ENCODE peak calls at places on chromosome 21, in nine cellular contexts. One of them, this sample, is unnamed.

GRCh38 chr21:32094792-32095191 is 184.1 kb downstream of the MIS18A start:
- DNase-seq in sigmoid colon: no peak
- DNase-seq in prostate gland: no peak
- DNase-seq in HCT116: peak; percentile 29
- DNase-seq in K562: no peak
- DNase-seq in GM12891: no peak
- DNase-seq in GM12878: no peak
- DNase-seq in stomach: no peak
- DNase-seq in endothelial cell of umbilical vein: peak; percentile 20
- DNase-seq in this sample: no peak

GRCh38 chr21:46115441-46116188 is 17.7 kb downstream of the COL6A2 start:
- DNase-seq in stomach: no peak
- DNase-seq in HCT116: no peak
- DNase-seq in sigmoid colon: peak; percentile 50
- DNase-seq in GM12878: no peak
- DNase-seq in K562: no peak
- DNase-seq in endothelial cell of umbilical vein: no peak
- DNase-seq in GM12891: no peak
- DNase-seq in prostate gland: no peak
- DNase-seq in this sample: no peak

GRCh38 chr21:19420607-19421006 is 1017.0 kb upstream of the TMPRSS15 start:
- DNase-seq in sigmoid colon: no peak
- DNase-seq in stomach: no peak
- DNase-seq in endothelial cell of umbilical vein: no peak
- DNase-seq in HCT116: no peak
- DNase-seq in K562: no peak
- DNase-seq in prostate gland: no peak
- DNase-seq in GM12878: no peak
- DNase-seq in GM12891: no peak
- DNase-seq in this sample: no peak

GRCh38 chr21:45971487-45972352 is 9.8 kb upstream of the COL6A1 start:
- DNase-seq in HCT116: no peak
- DNase-seq in K562: no peak
- DNase-seq in prostate gland: no peak
- DNase-seq in endothelial cell of umbilical vein: no peak
- DNase-seq in GM12891: no peak
- DNase-seq in sigmoid colon: peak; percentile 94
- DNase-seq in stomach: no peak
- DNase-seq in GM12878: no peak
- DNase-seq in this sample: no peak

GRCh38 chr21:45517249-45518065 is 24.8 kb downstream of the SLC19A1 start:
- DNase-seq in sigmoid colon: peak; percentile 55
- DNase-seq in K562: peak; percentile 50
- DNase-seq in HCT116: no peak
- DNase-seq in GM12878: peak; percentile 50
- DNase-seq in GM12891: no peak
- DNase-seq in endothelial cell of umbilical vein: peak; percentile 15
- DNase-seq in prostate gland: no peak
- DNase-seq in stomach: no peak
- DNase-seq in this sample: no peak

GRCh38 chr21:31618696-31619430 is 40.6 kb upstream of the SOD1 start:
- DNase-seq in GM12878: no peak
- DNase-seq in endothelial cell of umbilical vein: no peak
- DNase-seq in K562: no peak
- DNase-seq in HCT116: no peak
- DNase-seq in sigmoid colon: no peak
- DNase-seq in GM12891: no peak
- DNase-seq in prostate gland: no peak
- DNase-seq in stomach: no peak
- DNase-seq in this sample: no peak

GRCh38 chr21:20739421-20739820 is 258.8 kb upstream of the NCAM2 start:
- DNase-seq in sigmoid colon: no peak
- DNase-seq in GM12891: no peak
- DNase-seq in stomach: no peak
- DNase-seq in K562: peak; percentile 23
- DNase-seq in GM12878: no peak
- DNase-seq in endothelial cell of umbilical vein: no peak
- DNase-seq in prostate gland: no peak
- DNase-seq in HCT116: no peak
- DNase-seq in this sample: no peak

GRCh38 chr21:19181604-19182140 is 778.1 kb upstream of the TMPRSS15 start:
- DNase-seq in sigmoid colon: no peak
- DNase-seq in GM12891: no peak
- DNase-seq in GM12878: no peak
- DNase-seq in endothelial cell of umbilical vein: no peak
- DNase-seq in prostate gland: no peak
- DNase-seq in K562: no peak
- DNase-seq in stomach: no peak
- DNase-seq in HCT116: no peak
- DNase-seq in this sample: no peak

GRCh38 chr21:42839271-42840231 is 39.8 kb downstream of the WDR4 start:
- DNase-seq in prostate gland: no peak
- DNase-seq in stomach: peak; percentile 22
- DNase-seq in GM12891: no peak
- DNase-seq in GM12878: no peak
- DNase-seq in sigmoid colon: no peak
- DNase-seq in HCT116: no peak
- DNase-seq in K562: peak; percentile 19
- DNase-seq in endothelial cell of umbilical vein: no peak
- DNase-seq in this sample: no peak

GRCh38 chr21:42843021-42843420 is 36.3 kb downstream of the WDR4 start:
- DNase-seq in HCT116: no peak
- DNase-seq in stomach: no peak
- DNase-seq in endothelial cell of umbilical vein: no peak
- DNase-seq in sigmoid colon: peak; percentile 40
- DNase-seq in GM12891: no peak
- DNase-seq in prostate gland: no peak
- DNase-seq in K562: no peak
- DNase-seq in GM12878: no peak
- DNase-seq in this sample: no peak

GRCh38 chr21:42841156-42841915 is 38.0 kb downstream of the WDR4 start:
- DNase-seq in endothelial cell of umbilical vein: no peak
- DNase-seq in stomach: no peak
- DNase-seq in GM12878: no peak
- DNase-seq in GM12891: no peak
- DNase-seq in K562: peak; percentile 18
- DNase-seq in HCT116: no peak
- DNase-seq in prostate gland: no peak
- DNase-seq in sigmoid colon: peak; percentile 58
- DNase-seq in this sample: no peak

GRCh38 chr21:42837421-42838211 is 41.7 kb downstream of the WDR4 start:
- DNase-seq in GM12891: no peak
- DNase-seq in HCT116: no peak
- DNase-seq in prostate gland: no peak
- DNase-seq in stomach: peak; percentile 21
- DNase-seq in sigmoid colon: no peak
- DNase-seq in endothelial cell of umbilical vein: no peak
- DNase-seq in GM12878: no peak
- DNase-seq in K562: peak; percentile 59
- DNase-seq in this sample: peak; percentile 29

GRCh38 chr21:42840411-42841155 is 38.8 kb downstream of the WDR4 start:
- DNase-seq in HCT116: no peak
- DNase-seq in sigmoid colon: no peak
- DNase-seq in GM12878: no peak
- DNase-seq in prostate gland: no peak
- DNase-seq in endothelial cell of umbilical vein: no peak
- DNase-seq in GM12891: no peak
- DNase-seq in K562: no peak
- DNase-seq in stomach: no peak
- DNase-seq in this sample: no peak
- TF ChIP-seq POLR2AphosphoS5 in HCT116: no peak
- TF ChIP-seq POLR2AphosphoS5 in sigmoid colon: no peak
- TF ChIP-seq POLR2AphosphoS5 in GM12878: no peak
- TF ChIP-seq POLR2AphosphoS5 in prostate gland: no peak
- TF ChIP-seq POLR2AphosphoS5 in endothelial cell of umbilical vein: no peak
- TF ChIP-seq POLR2AphosphoS5 in GM12891: no peak
- TF ChIP-seq POLR2AphosphoS5 in K562: peak; percentile 9
- TF ChIP-seq POLR2AphosphoS5 in stomach: no peak
- TF ChIP-seq POLR2AphosphoS5 in this sample: peak; percentile 36

GRCh38 chr21:39184050-39184980 is 1.1 kb upstream of the PSMG1 start:
- DNase-seq in HCT116: no peak
- DNase-seq in K562: no peak
- DNase-seq in prostate gland: no peak
- DNase-seq in GM12878: no peak
- DNase-seq in endothelial cell of umbilical vein: no peak
- DNase-seq in sigmoid colon: no peak
- DNase-seq in GM12891: no peak
- DNase-seq in stomach: no peak
- DNase-seq in this sample: no peak

GRCh38 chr21:39182484-39183271 is 573 bp downstream of the PSMG1 start:
- DNase-seq in K562: peak; percentile 21
- DNase-seq in HCT116: no peak
- DNase-seq in endothelial cell of umbilical vein: peak; percentile 45
- DNase-seq in GM12891: no peak
- DNase-seq in stomach: no peak
- DNase-seq in GM12878: no peak
- DNase-seq in sigmoid colon: peak; percentile 73
- DNase-seq in prostate gland: peak; percentile 17
- DNase-seq in this sample: no peak

GRCh38 chr21:39182016-39182415 is 1.2 kb downstream of the PSMG1 start:
- DNase-seq in GM12891: no peak
- DNase-seq in GM12878: no peak
- DNase-seq in endothelial cell of umbilical vein: peak; percentile 17
- DNase-seq in K562: no peak
- DNase-seq in HCT116: no peak
- DNase-seq in sigmoid colon: no peak
- DNase-seq in prostate gland: no peak
- DNase-seq in stomach: no peak
- DNase-seq in this sample: no peak

GRCh38 chr21:39185157-39185556 is 1.9 kb upstream of the PSMG1 start:
- DNase-seq in stomach: no peak
- DNase-seq in prostate gland: no peak
- DNase-seq in sigmoid colon: no peak
- DNase-seq in HCT116: no peak
- DNase-seq in endothelial cell of umbilical vein: no peak
- DNase-seq in GM12891: no peak
- DNase-seq in GM12878: no peak
- DNase-seq in K562: no peak
- DNase-seq in this sample: no peak

DNA sequence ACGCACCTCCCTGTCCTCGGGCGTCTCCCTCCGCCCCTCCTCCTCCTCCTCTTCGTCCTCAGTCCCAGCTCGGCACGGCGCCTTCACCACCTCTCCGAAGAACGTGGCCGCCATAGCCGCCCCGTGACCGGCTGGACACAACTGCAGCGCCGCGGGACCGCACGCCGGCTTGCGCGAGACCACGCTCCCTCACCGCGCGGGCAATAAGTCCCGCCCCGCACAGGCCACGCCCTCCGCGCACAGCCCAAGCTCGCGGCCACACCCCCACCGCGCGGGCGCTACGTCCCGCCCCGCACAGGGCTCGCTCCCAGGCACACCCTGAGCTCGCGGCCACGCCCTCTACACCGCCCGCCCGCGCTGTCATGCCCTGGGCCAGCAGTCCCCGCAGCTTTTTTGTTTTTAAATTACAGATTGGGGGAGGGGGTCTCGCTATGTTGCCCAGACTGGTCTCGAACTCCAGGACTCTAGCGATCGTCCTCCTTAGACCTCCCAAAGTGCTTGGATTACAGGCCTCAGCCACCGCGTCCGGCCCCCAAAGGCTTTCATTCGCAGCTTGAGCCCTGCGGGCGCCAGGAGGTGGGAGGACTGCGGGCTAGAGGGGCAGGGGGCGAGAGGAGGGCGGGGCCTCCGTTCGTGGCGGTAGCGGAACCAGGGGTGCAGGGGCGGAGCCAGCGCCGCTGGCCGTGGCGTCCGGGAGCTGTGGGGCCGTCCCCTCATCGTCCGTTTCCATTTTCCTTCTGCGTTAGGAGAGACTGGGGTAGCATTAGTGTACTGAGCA is at the start of gene PSMG1:
- DNase-seq in GM12891: peak; percentile 65
- DNase-seq in prostate gland: peak; percentile 89
- DNase-seq in sigmoid colon: peak; percentile 96
- DNase-seq in GM12878: peak; percentile 77
- DNase-seq in HCT116: peak; percentile 88
- DNase-seq in endothelial cell of umbilical vein: peak; percentile 96
- DNase-seq in stomach: peak; percentile 97
- DNase-seq in K562: peak; percentile 97
- DNase-seq in this sample: peak; percentile 56
- TF ChIP-seq POLR2A in GM12891: peak; percentile 82
- TF ChIP-seq POLR2A in prostate gland: peak; percentile 81
- TF ChIP-seq POLR2A in sigmoid colon: peak; percentile 61
- TF ChIP-seq POLR2A in GM12878: peak; percentile 94
- TF ChIP-seq POLR2A in HCT116: peak; percentile 81
- TF ChIP-seq POLR2A in endothelial cell of umbilical vein: peak; percentile 85
- TF ChIP-seq POLR2A in stomach: no peak
- TF ChIP-seq POLR2A in K562: peak; percentile 97
- TF ChIP-seq POLR2A in this sample: peak; percentile 92

GRCh38 chr21:42514883-42515228 is 1.2 kb downstream of the SLC37A1 start:
- DNase-seq in prostate gland: no peak
- DNase-seq in sigmoid colon: no peak
- DNase-seq in endothelial cell of umbilical vein: no peak
- DNase-seq in GM12891: no peak
- DNase-seq in stomach: no peak
- DNase-seq in GM12878: no peak
- DNase-seq in HCT116: no peak
- DNase-seq in K562: no peak
- DNase-seq in this sample: no peak

GRCh38 chr21:42515708-42516502 is 2.3 kb downstream of the SLC37A1 start:
- DNase-seq in sigmoid colon: peak; percentile 48
- DNase-seq in endothelial cell of umbilical vein: no peak
- DNase-seq in prostate gland: peak; percentile 79
- DNase-seq in GM12891: no peak
- DNase-seq in stomach: no peak
- DNase-seq in GM12878: no peak
- DNase-seq in K562: no peak
- DNase-seq in HCT116: peak; percentile 48
- DNase-seq in this sample: no peak

GRCh38 chr21:42513985-42514882 is 582 bp downstream of the SLC37A1 start:
- DNase-seq in GM12891: peak; percentile 58
- DNase-seq in prostate gland: no peak
- DNase-seq in HCT116: no peak
- DNase-seq in endothelial cell of umbilical vein: peak; percentile 22
- DNase-seq in stomach: peak; percentile 76
- DNase-seq in K562: peak; percentile 43
- DNase-seq in GM12878: no peak
- DNase-seq in sigmoid colon: peak; percentile 72
- DNase-seq in this sample: peak; percentile 70

GRCh38 chr21:42512346-42513034 is 1.2 kb upstream of the SLC37A1 start:
- DNase-seq in stomach: no peak
- DNase-seq in GM12891: no peak
- DNase-seq in HCT116: no peak
- DNase-seq in K562: no peak
- DNase-seq in GM12878: no peak
- DNase-seq in endothelial cell of umbilical vein: no peak
- DNase-seq in sigmoid colon: peak; percentile 59
- DNase-seq in prostate gland: no peak
- DNase-seq in this sample: no peak

GRCh38 chr21:42513151-42513984 is at the start of gene SLC37A1:
- DNase-seq in sigmoid colon: peak; percentile 61
- DNase-seq in stomach: peak; percentile 64
- DNase-seq in GM12891: peak; percentile 50
- DNase-seq in K562: peak; percentile 66
- DNase-seq in HCT116: no peak
- DNase-seq in endothelial cell of umbilical vein: no peak
- DNase-seq in prostate gland: no peak
- DNase-seq in GM12878: no peak
- DNase-seq in this sample: peak; percentile 62
- TF ChIP-seq POLR2AphosphoS5 in sigmoid colon: no peak
- TF ChIP-seq POLR2AphosphoS5 in stomach: no peak
- TF ChIP-seq POLR2AphosphoS5 in GM12891: no peak
- TF ChIP-seq POLR2AphosphoS5 in K562: no peak
- TF ChIP-seq POLR2AphosphoS5 in HCT116: no peak
- TF ChIP-seq POLR2AphosphoS5 in endothelial cell of umbilical vein: no peak
- TF ChIP-seq POLR2AphosphoS5 in prostate gland: peak; percentile 9
- TF ChIP-seq POLR2AphosphoS5 in GM12878: no peak
- TF ChIP-seq POLR2AphosphoS5 in this sample: no peak

DNA sequence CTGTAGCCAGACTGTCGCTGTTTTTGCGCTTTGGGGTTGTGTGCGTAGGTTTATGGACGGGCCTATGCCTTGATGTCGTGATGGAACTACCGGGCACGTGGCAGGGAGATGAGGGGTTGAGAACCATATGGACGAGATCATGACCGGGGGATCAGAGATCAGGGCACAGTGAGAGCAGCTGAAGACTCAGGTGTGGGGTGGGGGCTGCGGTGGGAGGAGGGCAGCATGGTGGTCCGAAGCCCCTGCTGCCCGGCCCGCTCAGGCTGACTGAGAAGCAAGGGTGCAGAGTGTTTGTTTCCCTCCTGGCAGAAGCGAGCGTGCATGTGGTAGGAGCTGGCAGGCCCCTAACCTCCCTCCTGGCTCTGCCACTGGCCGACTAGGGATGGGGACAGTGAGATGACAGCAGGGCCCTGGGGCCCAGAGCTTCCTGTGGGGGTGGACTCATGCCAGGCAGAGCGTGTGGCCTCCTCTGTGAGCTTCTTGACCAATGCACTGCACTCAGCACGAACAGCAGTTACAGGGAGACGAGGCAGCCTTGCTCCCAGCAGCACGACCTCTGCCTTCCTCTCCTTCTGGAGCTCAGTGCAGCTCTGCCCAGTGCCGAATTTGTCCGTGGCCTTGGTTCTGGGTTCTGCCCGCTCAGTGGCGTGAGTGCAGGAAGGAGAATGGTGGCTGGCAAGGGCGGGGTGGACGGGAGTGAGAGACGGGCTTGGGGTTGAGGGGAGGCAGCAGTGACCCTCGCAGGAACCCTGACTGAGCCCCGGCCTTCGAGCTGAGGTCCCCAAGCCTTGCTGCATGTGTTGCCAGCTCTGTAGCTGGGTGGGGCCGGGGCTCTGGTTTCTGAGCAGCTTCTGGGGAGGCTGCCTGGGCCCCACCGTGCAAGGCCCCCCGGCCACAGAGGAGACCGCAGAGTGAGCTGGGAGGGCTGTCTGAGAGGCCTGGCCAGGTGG is 22.2 kb upstream of the LRRC3 start:
- DNase-seq in sigmoid colon: peak; percentile 53
- DNase-seq in endothelial cell of umbilical vein: no peak
- DNase-seq in stomach: no peak
- DNase-seq in GM12891: no peak
- DNase-seq in prostate gland: no peak
- DNase-seq in HCT116: no peak
- DNase-seq in GM12878: no peak
- DNase-seq in K562: no peak
- DNase-seq in this sample: no peak
- TF ChIP-seq POLR2A in sigmoid colon: no peak
- TF ChIP-seq POLR2A in endothelial cell of umbilical vein: no peak
- TF ChIP-seq POLR2A in stomach: no peak
- TF ChIP-seq POLR2A in GM12891: no peak
- TF ChIP-seq POLR2A in prostate gland: no peak
- TF ChIP-seq POLR2A in HCT116: no peak
- TF ChIP-seq POLR2A in GM12878: no peak
- TF ChIP-seq POLR2A in K562: no peak
- TF ChIP-seq POLR2A in this sample: no peak

This sample was measured in GM12892.